ENCODE peak calls at places on chromosomes 13 and 19, in nine cellular contexts. One of them, this sample, is unnamed.

GRCh38 chr13:42110410-42111155 is 62.1 kb downstream of the DGKH start:
- DNase-seq in substantia nigra: no peak
- DNase-seq in cardiac fibroblast: peak; percentile 85
- DNase-seq in BJ: peak; percentile 27
- DNase-seq in M059J: peak; percentile 74
- DNase-seq in GM10248: peak; percentile 51
- DNase-seq in stomach: no peak
- DNase-seq in ecto neural progenitor cell: no peak
- DNase-seq in stimulated activated CD8-positive, alpha-beta memory T cell treated with anti-CD3 and anti-CD28 coated beads, Interleukin-12 subunit alpha, Interleukin-12 subunit beta, amount 100 ng/mL, for 1 hour: peak; percentile 13
- DNase-seq in this sample: no peak

GRCh38 chr19:28486934-28487333 is 726.0 kb downstream of the UQCRFS1 start:
- DNase-seq in substantia nigra: no peak
- DNase-seq in cardiac fibroblast: no peak
- DNase-seq in BJ: no peak
- DNase-seq in M059J: no peak
- DNase-seq in GM10248: no peak
- DNase-seq in stomach: no peak
- DNase-seq in ecto neural progenitor cell: no peak
- DNase-seq in stimulated activated CD8-positive, alpha-beta memory T cell treated with anti-CD3 and anti-CD28 coated beads, Interleukin-12 subunit alpha, Interleukin-12 subunit beta, amount 100 ng/mL, for 1 hour: no peak
- DNase-seq in this sample: no peak

GRCh38 chr13:30112602-30113435 is 194.5 kb downstream of the KATNAL1 start:
- DNase-seq in substantia nigra: peak; percentile 75
- DNase-seq in cardiac fibroblast: peak; percentile 95
- DNase-seq in BJ: peak; percentile 84
- DNase-seq in M059J: peak; percentile 73
- DNase-seq in GM10248: peak; percentile 78
- DNase-seq in stomach: peak; percentile 85
- DNase-seq in ecto neural progenitor cell: peak; percentile 80
- DNase-seq in stimulated activated CD8-positive, alpha-beta memory T cell treated with anti-CD3 and anti-CD28 coated beads, Interleukin-12 subunit alpha, Interleukin-12 subunit beta, amount 100 ng/mL, for 1 hour: peak; percentile 63
- DNase-seq in this sample: peak; percentile 74

GRCh38 chr13:77425705-77426104 is 98.8 kb upstream of the MYCBP2 start:
- DNase-seq in substantia nigra: no peak
- DNase-seq in cardiac fibroblast: no peak
- DNase-seq in BJ: no peak
- DNase-seq in M059J: no peak
- DNase-seq in GM10248: no peak
- DNase-seq in stomach: no peak
- DNase-seq in ecto neural progenitor cell: no peak
- DNase-seq in stimulated activated CD8-positive, alpha-beta memory T cell treated with anti-CD3 and anti-CD28 coated beads, Interleukin-12 subunit alpha, Interleukin-12 subunit beta, amount 100 ng/mL, for 1 hour: no peak
- DNase-seq in this sample: no peak

GRCh38 chr13:32391101-32391620 is 36.8 kb downstream of the N4BP2L1 start:
- DNase-seq in substantia nigra: no peak
- DNase-seq in cardiac fibroblast: peak; percentile 10
- DNase-seq in BJ: no peak
- DNase-seq in M059J: peak; percentile 5
- DNase-seq in GM10248: no peak
- DNase-seq in stomach: no peak
- DNase-seq in ecto neural progenitor cell: no peak
- DNase-seq in stimulated activated CD8-positive, alpha-beta memory T cell treated with anti-CD3 and anti-CD28 coated beads, Interleukin-12 subunit alpha, Interleukin-12 subunit beta, amount 100 ng/mL, for 1 hour: no peak
- DNase-seq in this sample: no peak

GRCh38 chr19:55257461-55258411 is 1.1 kb downstream of the PPP6R1 start:
- DNase-seq in substantia nigra: no peak
- DNase-seq in cardiac fibroblast: no peak
- DNase-seq in BJ: no peak
- DNase-seq in M059J: peak; percentile 18
- DNase-seq in GM10248: no peak
- DNase-seq in stomach: no peak
- DNase-seq in ecto neural progenitor cell: peak; percentile 59
- DNase-seq in stimulated activated CD8-positive, alpha-beta memory T cell treated with anti-CD3 and anti-CD28 coated beads, Interleukin-12 subunit alpha, Interleukin-12 subunit beta, amount 100 ng/mL, for 1 hour: no peak
- DNase-seq in this sample: peak; percentile 51

GRCh38 chr19:33558846-33559245 is 37.3 kb upstream of the PEPD start:
- DNase-seq in substantia nigra: no peak
- DNase-seq in cardiac fibroblast: no peak
- DNase-seq in BJ: no peak
- DNase-seq in M059J: peak; percentile 16
- DNase-seq in GM10248: no peak
- DNase-seq in stomach: no peak
- DNase-seq in ecto neural progenitor cell: no peak
- DNase-seq in stimulated activated CD8-positive, alpha-beta memory T cell treated with anti-CD3 and anti-CD28 coated beads, Interleukin-12 subunit alpha, Interleukin-12 subunit beta, amount 100 ng/mL, for 1 hour: no peak
- DNase-seq in this sample: no peak

GRCh38 chr19:5338661-5339469 is 1.7 kb downstream of the PTPRS start:
- DNase-seq in substantia nigra: peak; percentile 16
- DNase-seq in cardiac fibroblast: no peak
- DNase-seq in BJ: no peak
- DNase-seq in M059J: no peak
- DNase-seq in GM10248: peak; percentile 71
- DNase-seq in stomach: no peak
- DNase-seq in ecto neural progenitor cell: peak; percentile 76
- DNase-seq in stimulated activated CD8-positive, alpha-beta memory T cell treated with anti-CD3 and anti-CD28 coated beads, Interleukin-12 subunit alpha, Interleukin-12 subunit beta, amount 100 ng/mL, for 1 hour: no peak
- DNase-seq in this sample: no peak

GRCh38 chr19:48341006-48341405 is 15.7 kb downstream of the EMP3 start:
- DNase-seq in substantia nigra: no peak
- DNase-seq in cardiac fibroblast: no peak
- DNase-seq in BJ: no peak
- DNase-seq in M059J: peak; percentile 85
- DNase-seq in GM10248: no peak
- DNase-seq in stomach: no peak
- DNase-seq in ecto neural progenitor cell: no peak
- DNase-seq in stimulated activated CD8-positive, alpha-beta memory T cell treated with anti-CD3 and anti-CD28 coated beads, Interleukin-12 subunit alpha, Interleukin-12 subunit beta, amount 100 ng/mL, for 1 hour: no peak
- DNase-seq in this sample: no peak

GRCh38 chr13:78382946-78383542 is 220.3 kb downstream of the POU4F1 start:
- DNase-seq in substantia nigra: no peak
- DNase-seq in cardiac fibroblast: no peak
- DNase-seq in BJ: no peak
- DNase-seq in M059J: no peak
- DNase-seq in GM10248: no peak
- DNase-seq in stomach: no peak
- DNase-seq in ecto neural progenitor cell: no peak
- DNase-seq in stimulated activated CD8-positive, alpha-beta memory T cell treated with anti-CD3 and anti-CD28 coated beads, Interleukin-12 subunit alpha, Interleukin-12 subunit beta, amount 100 ng/mL, for 1 hour: no peak
- DNase-seq in this sample: no peak

GRCh38 chr19:33212773-33213172 is 12.9 kb downstream of the SLC7A10 start:
- DNase-seq in substantia nigra: no peak
- DNase-seq in cardiac fibroblast: no peak
- DNase-seq in BJ: no peak
- DNase-seq in M059J: no peak
- DNase-seq in GM10248: no peak
- DNase-seq in stomach: peak; percentile 63
- DNase-seq in ecto neural progenitor cell: no peak
- DNase-seq in stimulated activated CD8-positive, alpha-beta memory T cell treated with anti-CD3 and anti-CD28 coated beads, Interleukin-12 subunit alpha, Interleukin-12 subunit beta, amount 100 ng/mL, for 1 hour: no peak
- DNase-seq in this sample: no peak

GRCh38 chr19:55487884-55488687 is at the start of gene SSC5D:
- DNase-seq in substantia nigra: no peak
- DNase-seq in cardiac fibroblast: peak; percentile 72
- DNase-seq in BJ: no peak
- DNase-seq in M059J: peak; percentile 75
- DNase-seq in GM10248: no peak
- DNase-seq in stomach: no peak
- DNase-seq in ecto neural progenitor cell: no peak
- DNase-seq in stimulated activated CD8-positive, alpha-beta memory T cell treated with anti-CD3 and anti-CD28 coated beads, Interleukin-12 subunit alpha, Interleukin-12 subunit beta, amount 100 ng/mL, for 1 hour: no peak
- DNase-seq in this sample: no peak

GRCh38 chr19:48203794-48204628 is 33.5 kb downstream of the ZSWIM9 start:
- DNase-seq in substantia nigra: peak; percentile 89
- DNase-seq in cardiac fibroblast: peak; percentile 96
- DNase-seq in BJ: peak; percentile 80
- DNase-seq in M059J: peak; percentile 98
- DNase-seq in GM10248: peak; percentile 96
- DNase-seq in stomach: peak; percentile 95
- DNase-seq in ecto neural progenitor cell: peak; percentile 99
- DNase-seq in stimulated activated CD8-positive, alpha-beta memory T cell treated with anti-CD3 and anti-CD28 coated beads, Interleukin-12 subunit alpha, Interleukin-12 subunit beta, amount 100 ng/mL, for 1 hour: peak; percentile 82
- DNase-seq in this sample: peak; percentile 84

GRCh38 chr19:55206664-55207500 is 2.4 kb downstream of the PTPRH start:
- DNase-seq in substantia nigra: peak; percentile 62
- DNase-seq in cardiac fibroblast: peak; percentile 95
- DNase-seq in BJ: peak; percentile 67
- DNase-seq in M059J: peak; percentile 93
- DNase-seq in GM10248: peak; percentile 62
- DNase-seq in stomach: peak; percentile 88
- DNase-seq in ecto neural progenitor cell: peak; percentile 84
- DNase-seq in stimulated activated CD8-positive, alpha-beta memory T cell treated with anti-CD3 and anti-CD28 coated beads, Interleukin-12 subunit alpha, Interleukin-12 subunit beta, amount 100 ng/mL, for 1 hour: peak; percentile 5
- DNase-seq in this sample: peak; percentile 78

GRCh38 chr13:102696465-102696864 is 1.6 kb upstream of the METTL21C start:
- DNase-seq in substantia nigra: no peak
- DNase-seq in cardiac fibroblast: no peak
- DNase-seq in BJ: no peak
- DNase-seq in M059J: no peak
- DNase-seq in GM10248: no peak
- DNase-seq in stomach: no peak
- DNase-seq in ecto neural progenitor cell: no peak
- DNase-seq in stimulated activated CD8-positive, alpha-beta memory T cell treated with anti-CD3 and anti-CD28 coated beads, Interleukin-12 subunit alpha, Interleukin-12 subunit beta, amount 100 ng/mL, for 1 hour: no peak
- DNase-seq in this sample: no peak

GRCh38 chr13:111005364-111005763 is 90.5 kb upstream of the ANKRD10 start:
- DNase-seq in substantia nigra: no peak
- DNase-seq in cardiac fibroblast: peak; percentile 42
- DNase-seq in BJ: no peak
- DNase-seq in M059J: no peak
- DNase-seq in GM10248: no peak
- DNase-seq in stomach: no peak
- DNase-seq in ecto neural progenitor cell: no peak
- DNase-seq in stimulated activated CD8-positive, alpha-beta memory T cell treated with anti-CD3 and anti-CD28 coated beads, Interleukin-12 subunit alpha, Interleukin-12 subunit beta, amount 100 ng/mL, for 1 hour: no peak
- DNase-seq in this sample: no peak

GRCh38 chr13:110677731-110678545 is 28.0 kb downstream of the CARS2 start:
- DNase-seq in substantia nigra: no peak
- DNase-seq in cardiac fibroblast: no peak
- DNase-seq in BJ: no peak
- DNase-seq in M059J: no peak
- DNase-seq in GM10248: peak; percentile 26
- DNase-seq in stomach: no peak
- DNase-seq in ecto neural progenitor cell: no peak
- DNase-seq in stimulated activated CD8-positive, alpha-beta memory T cell treated with anti-CD3 and anti-CD28 coated beads, Interleukin-12 subunit alpha, Interleukin-12 subunit beta, amount 100 ng/mL, for 1 hour: no peak
- DNase-seq in this sample: no peak

GRCh38 chr13:37647038-37647650 is 48.6 kb upstream of the POSTN start:
- DNase-seq in substantia nigra: no peak
- DNase-seq in cardiac fibroblast: peak; percentile 35
- DNase-seq in BJ: no peak
- DNase-seq in M059J: peak; percentile 2
- DNase-seq in GM10248: no peak
- DNase-seq in stomach: no peak
- DNase-seq in ecto neural progenitor cell: no peak
- DNase-seq in stimulated activated CD8-positive, alpha-beta memory T cell treated with anti-CD3 and anti-CD28 coated beads, Interleukin-12 subunit alpha, Interleukin-12 subunit beta, amount 100 ng/mL, for 1 hour: no peak
- DNase-seq in this sample: no peak

GRCh38 chr13:67374391-67374790 is 144.3 kb upstream of the PCDH9 start:
- DNase-seq in substantia nigra: no peak
- DNase-seq in cardiac fibroblast: no peak
- DNase-seq in BJ: no peak
- DNase-seq in M059J: no peak
- DNase-seq in GM10248: no peak
- DNase-seq in stomach: no peak
- DNase-seq in ecto neural progenitor cell: no peak
- DNase-seq in stimulated activated CD8-positive, alpha-beta memory T cell treated with anti-CD3 and anti-CD28 coated beads, Interleukin-12 subunit alpha, Interleukin-12 subunit beta, amount 100 ng/mL, for 1 hour: no peak
- DNase-seq in this sample: no peak

GRCh38 chr19:30731596-30731995 is 359.4 kb downstream of the ZNF536 start:
- DNase-seq in substantia nigra: no peak
- DNase-seq in cardiac fibroblast: no peak
- DNase-seq in BJ: no peak
- DNase-seq in M059J: no peak
- DNase-seq in GM10248: no peak
- DNase-seq in stomach: no peak
- DNase-seq in ecto neural progenitor cell: no peak
- DNase-seq in stimulated activated CD8-positive, alpha-beta memory T cell treated with anti-CD3 and anti-CD28 coated beads, Interleukin-12 subunit alpha, Interleukin-12 subunit beta, amount 100 ng/mL, for 1 hour: no peak
- DNase-seq in this sample: no peak

GRCh38 chr19:39474139-39474620 is 6.5 kb upstream of the TIMM50 start:
- DNase-seq in substantia nigra: peak; percentile 36
- DNase-seq in cardiac fibroblast: peak; percentile 47
- DNase-seq in BJ: no peak
- DNase-seq in M059J: no peak
- DNase-seq in GM10248: peak; percentile 72
- DNase-seq in stomach: peak; percentile 52
- DNase-seq in ecto neural progenitor cell: peak; percentile 87
- DNase-seq in stimulated activated CD8-positive, alpha-beta memory T cell treated with anti-CD3 and anti-CD28 coated beads, Interleukin-12 subunit alpha, Interleukin-12 subunit beta, amount 100 ng/mL, for 1 hour: peak; percentile 66
- DNase-seq in this sample: no peak

GRCh38 chr13:36454121-36454520 is 21.8 kb downstream of the CCNA1 start:
- DNase-seq in substantia nigra: no peak
- DNase-seq in cardiac fibroblast: no peak
- DNase-seq in BJ: no peak
- DNase-seq in M059J: no peak
- DNase-seq in GM10248: no peak
- DNase-seq in stomach: no peak
- DNase-seq in ecto neural progenitor cell: no peak
- DNase-seq in stimulated activated CD8-positive, alpha-beta memory T cell treated with anti-CD3 and anti-CD28 coated beads, Interleukin-12 subunit alpha, Interleukin-12 subunit beta, amount 100 ng/mL, for 1 hour: no peak
- DNase-seq in this sample: no peak

GRCh38 chr19:37969695-37970094 is 62.7 kb downstream of the SIPA1L3 start:
- DNase-seq in substantia nigra: no peak
- DNase-seq in cardiac fibroblast: no peak
- DNase-seq in BJ: no peak
- DNase-seq in M059J: no peak
- DNase-seq in GM10248: no peak
- DNase-seq in stomach: no peak
- DNase-seq in ecto neural progenitor cell: no peak
- DNase-seq in stimulated activated CD8-positive, alpha-beta memory T cell treated with anti-CD3 and anti-CD28 coated beads, Interleukin-12 subunit alpha, Interleukin-12 subunit beta, amount 100 ng/mL, for 1 hour: no peak
- DNase-seq in this sample: no peak

GRCh38 chr13:99467764-99468163 is 33.5 kb upstream of the TM9SF2 start:
- DNase-seq in substantia nigra: no peak
- DNase-seq in cardiac fibroblast: peak; percentile 44
- DNase-seq in BJ: peak; percentile 37
- DNase-seq in M059J: peak; percentile 39
- DNase-seq in GM10248: no peak
- DNase-seq in stomach: no peak
- DNase-seq in ecto neural progenitor cell: no peak
- DNase-seq in stimulated activated CD8-positive, alpha-beta memory T cell treated with anti-CD3 and anti-CD28 coated beads, Interleukin-12 subunit alpha, Interleukin-12 subunit beta, amount 100 ng/mL, for 1 hour: no peak
- DNase-seq in this sample: no peak

GRCh38 chr13:65074248-65074647 is 2155.9 kb downstream of the PCDH9 start:
- DNase-seq in substantia nigra: no peak
- DNase-seq in cardiac fibroblast: no peak
- DNase-seq in BJ: no peak
- DNase-seq in M059J: no peak
- DNase-seq in GM10248: no peak
- DNase-seq in stomach: no peak
- DNase-seq in ecto neural progenitor cell: no peak
- DNase-seq in stimulated activated CD8-positive, alpha-beta memory T cell treated with anti-CD3 and anti-CD28 coated beads, Interleukin-12 subunit alpha, Interleukin-12 subunit beta, amount 100 ng/mL, for 1 hour: no peak
- DNase-seq in this sample: no peak

GRCh38 chr13:19759669-19760068 is 23.1 kb downstream of the PSPC1 start:
- DNase-seq in substantia nigra: no peak
- DNase-seq in cardiac fibroblast: no peak
- DNase-seq in BJ: no peak
- DNase-seq in M059J: peak; percentile 34
- DNase-seq in GM10248: no peak
- DNase-seq in stomach: no peak
- DNase-seq in ecto neural progenitor cell: no peak
- DNase-seq in stimulated activated CD8-positive, alpha-beta memory T cell treated with anti-CD3 and anti-CD28 coated beads, Interleukin-12 subunit alpha, Interleukin-12 subunit beta, amount 100 ng/mL, for 1 hour: no peak
- DNase-seq in this sample: no peak

GRCh38 chr19:41328157-41328817 is 18.3 kb downstream of the CCDC97 start:
- DNase-seq in substantia nigra: no peak
- DNase-seq in cardiac fibroblast: no peak
- DNase-seq in BJ: no peak
- DNase-seq in M059J: no peak
- DNase-seq in GM10248: no peak
- DNase-seq in stomach: no peak
- DNase-seq in ecto neural progenitor cell: no peak
- DNase-seq in stimulated activated CD8-positive, alpha-beta memory T cell treated with anti-CD3 and anti-CD28 coated beads, Interleukin-12 subunit alpha, Interleukin-12 subunit beta, amount 100 ng/mL, for 1 hour: no peak
- DNase-seq in this sample: peak; percentile 77

GRCh38 chr13:31213681-31214289 is 14.0 kb downstream of the B3GLCT start:
- DNase-seq in substantia nigra: no peak
- DNase-seq in cardiac fibroblast: no peak
- DNase-seq in BJ: no peak
- DNase-seq in M059J: no peak
- DNase-seq in GM10248: no peak
- DNase-seq in stomach: no peak
- DNase-seq in ecto neural progenitor cell: no peak
- DNase-seq in stimulated activated CD8-positive, alpha-beta memory T cell treated with anti-CD3 and anti-CD28 coated beads, Interleukin-12 subunit alpha, Interleukin-12 subunit beta, amount 100 ng/mL, for 1 hour: no peak
- DNase-seq in this sample: no peak

GRCh38 chr19:39032164-39032918 is at the start of gene FBXO27:
- DNase-seq in substantia nigra: peak; percentile 54
- DNase-seq in cardiac fibroblast: no peak
- DNase-seq in BJ: no peak
- DNase-seq in M059J: peak; percentile 35
- DNase-seq in GM10248: no peak
- DNase-seq in stomach: no peak
- DNase-seq in ecto neural progenitor cell: peak; percentile 72
- DNase-seq in stimulated activated CD8-positive, alpha-beta memory T cell treated with anti-CD3 and anti-CD28 coated beads, Interleukin-12 subunit alpha, Interleukin-12 subunit beta, amount 100 ng/mL, for 1 hour: no peak
- DNase-seq in this sample: no peak

GRCh38 chr19:2266183-2266993 is 10.2 kb upstream of the JSRP1 start:
- DNase-seq in substantia nigra: peak; percentile 59
- DNase-seq in cardiac fibroblast: peak; percentile 89
- DNase-seq in BJ: no peak
- DNase-seq in M059J: peak; percentile 68
- DNase-seq in GM10248: peak; percentile 75
- DNase-seq in stomach: peak; percentile 93
- DNase-seq in ecto neural progenitor cell: no peak
- DNase-seq in stimulated activated CD8-positive, alpha-beta memory T cell treated with anti-CD3 and anti-CD28 coated beads, Interleukin-12 subunit alpha, Interleukin-12 subunit beta, amount 100 ng/mL, for 1 hour: no peak
- DNase-seq in this sample: peak; percentile 94

This sample was measured in CD14-positive monocyte.